ENCODE peak calls at places on chromosomes 5 and 9, in nine cellular contexts. U is head of caudate nucleus, R is adrenal gland, Y is NCI-H345, I is AG04449, E is right lobe of liver, Z is KBM-7, K is kidney, O is GDM1. D is an unnamed sample.

GRCh38 chr9:90100014-90100413 is 495.2 kb downstream of the GADD45G start:
- DNase-seq in U (no peak), R (peak; percentile 52), Y (no peak), I (no peak), E (no peak), Z (no peak), K (no peak), O (no peak), D (no peak)

GRCh38 chr5:113244966-113245365 is 189.8 kb downstream of the TSSK1B start:
- DNase-seq in U (no peak), R (no peak), Y (no peak), I (no peak), E (no peak), Z (no peak), K (no peak), O (no peak), D (no peak)

GRCh38 chr5:93092349-93093105 is 488.5 kb downstream of the NR2F1-AS1 start:
- DNase-seq in U (no peak), R (no peak), Y (no peak), I (no peak), E (no peak), Z (no peak), K (no peak), O (no peak), D (no peak)

GRCh38 chr5:522899-523657 is 1.2 kb downstream of the SLC9A3 start:
- DNase-seq in U (no peak), R (no peak), Y (peak; percentile 90), I (no peak), E (no peak), Z (no peak), K (no peak), O (no peak), D (no peak)

GRCh38 chr5:170986598-170986997 is 124.8 kb downstream of the RANBP17 start:
- DNase-seq in U (no peak), R (no peak), Y (no peak), I (no peak), E (no peak), Z (no peak), K (no peak), O (no peak), D (no peak)

GRCh38 chr5:43643327-43643726 is 40.3 kb downstream of the NNT start:
- DNase-seq in U (no peak), R (no peak), Y (no peak), I (no peak), E (no peak), Z (no peak), K (no peak), O (no peak), D (no peak)

GRCh38 chr9:35749515-35750255 is 598 bp downstream of the RGP1 start:
- DNase-seq in U (peak; percentile 62), R (no peak), Y (no peak), I (no peak), E (peak; percentile 65), Z (no peak), K (peak; percentile 88), O (no peak), D (no peak)

GRCh38 chr5:135457424-135458071 is 5.4 kb upstream of the TIFAB start:
- DNase-seq in U (peak; percentile 72), R (peak; percentile 71), Y (peak; percentile 73), I (no peak), E (peak; percentile 74), Z (peak; percentile 84), K (peak; percentile 86), O (peak; percentile 57), D (peak; percentile 66)

GRCh38 chr5:77743181-77743580 is 33.0 kb downstream of the TBCA start:
- DNase-seq in U (no peak), R (peak; percentile 23), Y (no peak), I (no peak), E (no peak), Z (no peak), K (no peak), O (no peak), D (no peak)

GRCh38 chr5:88743231-88743879 is 139.6 kb downstream of the MEF2C start:
- DNase-seq in U (no peak), R (peak; percentile 15), Y (no peak), I (no peak), E (no peak), Z (no peak), K (no peak), O (no peak), D (no peak)

GRCh38 chr9:126564128-126564527 is 49.6 kb upstream of the LMX1B start:
- DNase-seq in U (no peak), R (no peak), Y (no peak), I (no peak), E (peak; percentile 46), Z (peak; percentile 9), K (no peak), O (no peak), D (no peak)

GRCh38 chr5:85288914-85289313 is 904.2 kb upstream of the EDIL3 start:
- DNase-seq in U (no peak), R (no peak), Y (no peak), I (no peak), E (no peak), Z (no peak), K (no peak), O (no peak), D (no peak)

GRCh38 chr5:57779383-57780223 is 297.0 kb upstream of the ACTBL2 start:
- DNase-seq in U (peak; percentile 69), R (peak; percentile 44), Y (peak; percentile 57), I (peak; percentile 23), E (no peak), Z (peak; percentile 56), K (no peak), O (peak; percentile 48), D (no peak)

GRCh38 chr5:159286420-159287035 is 23.4 kb downstream of the UBLCP1 start:
- DNase-seq in U (no peak), R (peak; percentile 7), Y (peak; percentile 2), I (no peak), E (no peak), Z (peak; percentile 67), K (no peak), O (no peak), D (no peak)

GRCh38 chr9:88056876-88057275 is 81.4 kb downstream of the SPATA31C2 start:
- DNase-seq in U (no peak), R (no peak), Y (no peak), I (peak; percentile 10), E (no peak), Z (no peak), K (no peak), O (no peak), D (no peak)

D was measured in RWPE2.